ENCODE peak calls at places on chromosomes 12 and 14, in seven cellular contexts. One of them, this sample, is unnamed.

GRCh38 chr12:110282956-110283817 is 2.1 kb downstream of the ATP2A2 start:
- DNase-seq in psoas muscle: no peak
- DNase-seq in suprapubic skin: no peak
- DNase-seq in aorta: no peak
- DNase-seq in heart left ventricle: peak; percentile 63
- DNase-seq in foreskin keratinocyte: no peak
- DNase-seq in testis: no peak
- DNase-seq in this sample: no peak

GRCh38 chr12:46944771-46945170 is 119.0 kb upstream of the SLC38A4 start:
- DNase-seq in psoas muscle: no peak
- DNase-seq in suprapubic skin: no peak
- DNase-seq in aorta: no peak
- DNase-seq in heart left ventricle: no peak
- DNase-seq in foreskin keratinocyte: no peak
- DNase-seq in testis: no peak
- DNase-seq in this sample: no peak

GRCh38 chr12:89706551-89707348 is 1.9 kb downstream of the ATP2B1 start:
- DNase-seq in psoas muscle: peak; percentile 14
- DNase-seq in suprapubic skin: no peak
- DNase-seq in aorta: no peak
- DNase-seq in heart left ventricle: peak; percentile 35
- DNase-seq in foreskin keratinocyte: no peak
- DNase-seq in testis: peak; percentile 71
- DNase-seq in this sample: no peak

GRCh38 chr12:100083308-100083707 is 59.4 kb downstream of the BLTP3B start:
- DNase-seq in psoas muscle: no peak
- DNase-seq in suprapubic skin: no peak
- DNase-seq in aorta: no peak
- DNase-seq in heart left ventricle: no peak
- DNase-seq in foreskin keratinocyte: no peak
- DNase-seq in testis: no peak
- DNase-seq in this sample: no peak

GRCh38 chr12:121641343-121641630 is 15.0 kb downstream of the ORAI1 start:
- DNase-seq in psoas muscle: no peak
- DNase-seq in suprapubic skin: no peak
- DNase-seq in aorta: no peak
- DNase-seq in heart left ventricle: no peak
- DNase-seq in foreskin keratinocyte: no peak
- DNase-seq in testis: no peak
- DNase-seq in this sample: no peak

GRCh38 chr12:63964301-63964700 is 119.8 kb downstream of the SRGAP1 start:
- DNase-seq in psoas muscle: no peak
- DNase-seq in suprapubic skin: no peak
- DNase-seq in aorta: no peak
- DNase-seq in heart left ventricle: no peak
- DNase-seq in foreskin keratinocyte: no peak
- DNase-seq in testis: no peak
- DNase-seq in this sample: no peak

GRCh38 chr14:90732142-90732541 is 84.1 kb downstream of the TTC7B start:
- DNase-seq in psoas muscle: no peak
- DNase-seq in suprapubic skin: no peak
- DNase-seq in aorta: no peak
- DNase-seq in heart left ventricle: no peak
- DNase-seq in foreskin keratinocyte: no peak
- DNase-seq in testis: no peak
- DNase-seq in this sample: no peak

GRCh38 chr12:32266756-32267155 is 132.6 kb upstream of the FGD4 start:
- DNase-seq in psoas muscle: no peak
- DNase-seq in suprapubic skin: no peak
- DNase-seq in aorta: no peak
- DNase-seq in heart left ventricle: no peak
- DNase-seq in foreskin keratinocyte: no peak
- DNase-seq in testis: no peak
- DNase-seq in this sample: no peak

GRCh38 chr12:54185919-54186318 is 2.9 kb downstream of the SMUG1 start:
- DNase-seq in psoas muscle: no peak
- DNase-seq in suprapubic skin: no peak
- DNase-seq in aorta: no peak
- DNase-seq in heart left ventricle: no peak
- DNase-seq in foreskin keratinocyte: no peak
- DNase-seq in testis: no peak
- DNase-seq in this sample: no peak

GRCh38 chr12:65536876-65537661 is 258.6 kb downstream of the MSRB3 start:
- DNase-seq in psoas muscle: no peak
- DNase-seq in suprapubic skin: no peak
- DNase-seq in aorta: peak; percentile 83
- DNase-seq in heart left ventricle: peak; percentile 56
- DNase-seq in foreskin keratinocyte: peak; percentile 100
- DNase-seq in testis: no peak
- DNase-seq in this sample: peak; percentile 91

GRCh38 chr14:97578982-97579381 is 781.8 kb downstream of the VRK1 start:
- DNase-seq in psoas muscle: no peak
- DNase-seq in suprapubic skin: no peak
- DNase-seq in aorta: no peak
- DNase-seq in heart left ventricle: no peak
- DNase-seq in foreskin keratinocyte: no peak
- DNase-seq in testis: no peak
- DNase-seq in this sample: no peak

GRCh38 chr14:104844306-104845032 is 20.6 kb upstream of the CEP170B start:
- DNase-seq in psoas muscle: no peak
- DNase-seq in suprapubic skin: no peak
- DNase-seq in aorta: peak; percentile 77
- DNase-seq in heart left ventricle: no peak
- DNase-seq in foreskin keratinocyte: no peak
- DNase-seq in testis: peak; percentile 50
- DNase-seq in this sample: no peak

GRCh38 chr12:116975779-116976393 is 65.1 kb downstream of the FBXW8 start:
- DNase-seq in psoas muscle: no peak
- DNase-seq in suprapubic skin: no peak
- DNase-seq in aorta: no peak
- DNase-seq in heart left ventricle: no peak
- DNase-seq in foreskin keratinocyte: no peak
- DNase-seq in testis: no peak
- DNase-seq in this sample: no peak

GRCh38 chr14:80356413-80356812 is 145.1 kb upstream of the DIO2 start:
- DNase-seq in psoas muscle: no peak
- DNase-seq in suprapubic skin: no peak
- DNase-seq in aorta: no peak
- DNase-seq in heart left ventricle: no peak
- DNase-seq in foreskin keratinocyte: no peak
- DNase-seq in testis: peak; percentile 17
- DNase-seq in this sample: no peak

GRCh38 chr14:24367506-24368214 is at the start of gene NFATC4:
- DNase-seq in psoas muscle: peak; percentile 67
- DNase-seq in suprapubic skin: peak; percentile 88
- DNase-seq in aorta: peak; percentile 89
- DNase-seq in heart left ventricle: peak; percentile 74
- DNase-seq in foreskin keratinocyte: peak; percentile 84
- DNase-seq in testis: peak; percentile 93
- DNase-seq in this sample: no peak

GRCh38 chr12:87491598-87491997 is 537.6 kb downstream of the C12orf50 start:
- DNase-seq in psoas muscle: no peak
- DNase-seq in suprapubic skin: no peak
- DNase-seq in aorta: no peak
- DNase-seq in heart left ventricle: no peak
- DNase-seq in foreskin keratinocyte: no peak
- DNase-seq in testis: no peak
- DNase-seq in this sample: no peak

GRCh38 chr14:58626441-58626840 is 11.3 kb upstream of the DACT1 start:
- DNase-seq in psoas muscle: no peak
- DNase-seq in suprapubic skin: no peak
- DNase-seq in aorta: no peak
- DNase-seq in heart left ventricle: no peak
- DNase-seq in foreskin keratinocyte: peak; percentile 31
- DNase-seq in testis: no peak
- DNase-seq in this sample: no peak

GRCh38 chr14:51454351-51454750 is 197.4 kb upstream of the FRMD6 start:
- DNase-seq in psoas muscle: no peak
- DNase-seq in suprapubic skin: no peak
- DNase-seq in aorta: no peak
- DNase-seq in heart left ventricle: no peak
- DNase-seq in foreskin keratinocyte: no peak
- DNase-seq in testis: no peak
- DNase-seq in this sample: no peak

GRCh38 chr12:88493651-88494050 is 86.6 kb downstream of the KITLG start:
- DNase-seq in psoas muscle: no peak
- DNase-seq in suprapubic skin: no peak
- DNase-seq in aorta: no peak
- DNase-seq in heart left ventricle: no peak
- DNase-seq in foreskin keratinocyte: peak; percentile 38
- DNase-seq in testis: no peak
- DNase-seq in this sample: peak; percentile 37

GRCh38 chr12:51635371-51635770 is 44.3 kb downstream of the SCN8A start:
- DNase-seq in psoas muscle: no peak
- DNase-seq in suprapubic skin: no peak
- DNase-seq in aorta: no peak
- DNase-seq in heart left ventricle: no peak
- DNase-seq in foreskin keratinocyte: no peak
- DNase-seq in testis: no peak
- DNase-seq in this sample: no peak

GRCh38 chr12:75877588-75878381 is 153.8 kb downstream of the PHLDA1 start:
- DNase-seq in psoas muscle: no peak
- DNase-seq in suprapubic skin: no peak
- DNase-seq in aorta: no peak
- DNase-seq in heart left ventricle: no peak
- DNase-seq in foreskin keratinocyte: no peak
- DNase-seq in testis: peak; percentile 22
- DNase-seq in this sample: no peak

GRCh38 chr12:53600490-53601295 is 25.5 kb downstream of the ATF7 start:
- DNase-seq in psoas muscle: no peak
- DNase-seq in suprapubic skin: no peak
- DNase-seq in aorta: peak; percentile 31
- DNase-seq in heart left ventricle: no peak
- DNase-seq in foreskin keratinocyte: no peak
- DNase-seq in testis: no peak
- DNase-seq in this sample: no peak

GRCh38 chr14:26867171-26867757 is 269.4 kb upstream of the NOVA1 start:
- DNase-seq in psoas muscle: no peak
- DNase-seq in suprapubic skin: no peak
- DNase-seq in aorta: no peak
- DNase-seq in heart left ventricle: no peak
- DNase-seq in foreskin keratinocyte: no peak
- DNase-seq in testis: no peak
- DNase-seq in this sample: no peak

GRCh38 chr14:63344336-63344735 is 25.6 kb upstream of the GPHB5 start:
- DNase-seq in psoas muscle: no peak
- DNase-seq in suprapubic skin: no peak
- DNase-seq in aorta: no peak
- DNase-seq in heart left ventricle: no peak
- DNase-seq in foreskin keratinocyte: no peak
- DNase-seq in testis: no peak
- DNase-seq in this sample: no peak
- H3K27ac ChIP-seq in psoas muscle: no peak overlapping the region
- H3K27ac ChIP-seq in suprapubic skin: no peak overlapping the region
- H3K27ac ChIP-seq in aorta: no peak overlapping the region
- H3K27ac ChIP-seq in heart left ventricle: no peak overlapping the region
- H3K27ac ChIP-seq in foreskin keratinocyte: no peak overlapping the region
- H3K27ac ChIP-seq in testis: no peak overlapping the region
- H3K27ac ChIP-seq in this sample: no peak overlapping the region

DNA sequence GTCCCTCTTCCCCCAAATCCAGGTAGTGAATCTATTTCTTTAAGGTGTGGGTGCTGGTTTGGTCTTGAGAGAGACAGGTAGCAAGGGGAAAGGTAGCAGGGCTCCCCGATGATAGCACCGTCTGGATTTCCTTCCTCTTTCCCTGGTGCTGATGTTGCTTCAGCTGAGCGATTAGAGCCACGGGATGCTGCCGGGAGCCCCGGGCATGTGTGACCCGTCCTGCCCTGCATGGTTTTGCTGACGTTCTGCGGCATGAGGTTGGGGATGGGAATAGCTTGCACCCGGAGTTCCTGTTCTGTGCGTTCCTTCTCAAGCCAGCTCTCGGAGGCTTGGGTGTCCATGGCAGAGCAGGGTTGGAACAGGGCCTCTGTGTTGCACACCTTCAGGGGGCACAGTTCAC is 107.3 kb downstream of the TSPAN9 start:
- DNase-seq in psoas muscle: no peak
- DNase-seq in suprapubic skin: no peak
- DNase-seq in aorta: no peak
- DNase-seq in heart left ventricle: no peak
- DNase-seq in foreskin keratinocyte: no peak
- DNase-seq in testis: no peak
- DNase-seq in this sample: no peak
- H3K27ac ChIP-seq in psoas muscle: peak overlapping the region; percentile 53
- H3K27ac ChIP-seq in suprapubic skin: no peak overlapping the region
- H3K27ac ChIP-seq in aorta: no peak overlapping the region
- H3K27ac ChIP-seq in heart left ventricle: peak overlapping the region; percentile 85
- H3K27ac ChIP-seq in foreskin keratinocyte: no peak overlapping the region
- H3K27ac ChIP-seq in testis: no peak overlapping the region
- H3K27ac ChIP-seq in this sample: no peak overlapping the region

DNA sequence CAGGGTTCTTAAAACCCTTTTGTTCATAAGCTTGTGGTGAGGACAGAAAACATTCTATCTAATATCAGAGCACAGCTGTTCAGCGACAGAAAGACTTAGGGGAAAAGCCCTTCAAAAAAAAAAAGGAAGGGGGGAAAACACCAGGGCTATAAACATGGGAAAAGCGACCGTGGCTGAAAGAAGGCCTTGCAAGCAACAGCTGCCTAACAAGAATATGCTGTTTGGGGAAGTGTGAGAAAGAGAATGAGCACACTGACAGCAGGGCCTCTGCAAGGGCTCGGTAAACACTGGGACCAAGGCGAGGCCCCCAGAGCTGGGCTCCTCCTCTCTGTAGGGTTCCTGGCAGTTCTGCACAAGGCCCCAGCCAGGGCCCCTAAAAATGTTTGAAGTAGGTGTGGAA is 27.4 kb upstream of the CCND2 start:
- DNase-seq in psoas muscle: no peak
- DNase-seq in suprapubic skin: no peak
- DNase-seq in aorta: no peak
- DNase-seq in heart left ventricle: no peak
- DNase-seq in foreskin keratinocyte: no peak
- DNase-seq in testis: no peak
- DNase-seq in this sample: no peak
- H3K27ac ChIP-seq in psoas muscle: no peak overlapping the region
- H3K27ac ChIP-seq in suprapubic skin: no peak overlapping the region
- H3K27ac ChIP-seq in aorta: no peak overlapping the region
- H3K27ac ChIP-seq in heart left ventricle: no peak overlapping the region
- H3K27ac ChIP-seq in foreskin keratinocyte: no peak overlapping the region
- H3K27ac ChIP-seq in testis: no peak overlapping the region
- H3K27ac ChIP-seq in this sample: no peak overlapping the region

GRCh38 chr14:99605299-99605961 is 1.4 kb upstream of the CCDC85C start:
- DNase-seq in psoas muscle: peak; percentile 60
- DNase-seq in suprapubic skin: no peak
- DNase-seq in aorta: peak; percentile 86
- DNase-seq in heart left ventricle: peak; percentile 60
- DNase-seq in foreskin keratinocyte: peak; percentile 56
- DNase-seq in testis: peak; percentile 75
- DNase-seq in this sample: no peak

GRCh38 chr14:99606359-99606758 is 2.4 kb upstream of the CCDC85C start:
- DNase-seq in psoas muscle: no peak
- DNase-seq in suprapubic skin: no peak
- DNase-seq in aorta: no peak
- DNase-seq in heart left ventricle: no peak
- DNase-seq in foreskin keratinocyte: no peak
- DNase-seq in testis: no peak
- DNase-seq in this sample: no peak

GRCh38 chr14:99603965-99604765 is at the start of gene CCDC85C:
- DNase-seq in psoas muscle: peak; percentile 96
- DNase-seq in suprapubic skin: peak; percentile 93
- DNase-seq in aorta: peak; percentile 96
- DNase-seq in heart left ventricle: peak; percentile 95
- DNase-seq in foreskin keratinocyte: peak; percentile 68
- DNase-seq in testis: peak; percentile 94
- DNase-seq in this sample: peak; percentile 72

GRCh38 chr14:99603471-99603933 is 505 bp downstream of the CCDC85C start:
- DNase-seq in psoas muscle: peak; percentile 38
- DNase-seq in suprapubic skin: no peak
- DNase-seq in aorta: no peak
- DNase-seq in heart left ventricle: no peak
- DNase-seq in foreskin keratinocyte: no peak
- DNase-seq in testis: peak; percentile 35
- DNase-seq in this sample: no peak

GRCh38 chr14:99604766-99605298 is 825 bp upstream of the CCDC85C start:
- DNase-seq in psoas muscle: no peak
- DNase-seq in suprapubic skin: no peak
- DNase-seq in aorta: no peak
- DNase-seq in heart left ventricle: no peak
- DNase-seq in foreskin keratinocyte: no peak
- DNase-seq in testis: no peak
- DNase-seq in this sample: no peak
- H3K27ac ChIP-seq in psoas muscle: peak overlapping the region; percentile 87
- H3K27ac ChIP-seq in suprapubic skin: peak overlapping the region; percentile 88
- H3K27ac ChIP-seq in aorta: no peak overlapping the region
- H3K27ac ChIP-seq in heart left ventricle: peak overlapping the region; percentile 91
- H3K27ac ChIP-seq in foreskin keratinocyte: peak overlapping the region; percentile 26
- H3K27ac ChIP-seq in testis: peak overlapping the region; percentile 80
- H3K27ac ChIP-seq in this sample: peak overlapping the region; percentile 81